ENCODE peak calls at places on chromosomes 12 and 14, in nine cellular contexts. One of them, this sample, is unnamed.

GRCh38 chr12:66638666-66639065 is 40.2 kb downstream of the GRIP1 start:
- DNase-seq in AG04450: no peak
- DNase-seq in cardiac fibroblast: no peak
- DNase-seq in kidney glomerular epithelial cell: no peak
- DNase-seq in ELR: no peak
- DNase-seq in AG08395: no peak
- DNase-seq in heart left ventricle: no peak
- DNase-seq in NCI-H524: peak; percentile 52
- DNase-seq in ureter: no peak
- DNase-seq in this sample: no peak

GRCh38 chr12:21823581-21823980 is 49.1 kb upstream of the KCNJ8 start:
- DNase-seq in ureter: no peak
- DNase-seq in NCI-H524: no peak
- DNase-seq in AG04450: no peak
- DNase-seq in AG08395: no peak
- DNase-seq in cardiac fibroblast: no peak
- DNase-seq in ELR: no peak
- DNase-seq in kidney glomerular epithelial cell: peak; percentile 44
- DNase-seq in heart left ventricle: peak; percentile 75
- DNase-seq in this sample: no peak

GRCh38 chr14:99189201-99189801 is 82.7 kb downstream of the BCL11B start:
- DNase-seq in AG04450: no peak
- DNase-seq in cardiac fibroblast: no peak
- DNase-seq in ELR: no peak
- DNase-seq in ureter: no peak
- DNase-seq in heart left ventricle: no peak
- DNase-seq in NCI-H524: no peak
- DNase-seq in kidney glomerular epithelial cell: no peak
- DNase-seq in AG08395: peak; percentile 41
- DNase-seq in this sample: peak; percentile 44

GRCh38 chr12:132449565-132450390 is 40.2 kb upstream of the FBRSL1 start:
- DNase-seq in kidney glomerular epithelial cell: no peak
- DNase-seq in NCI-H524: no peak
- DNase-seq in heart left ventricle: no peak
- DNase-seq in AG08395: no peak
- DNase-seq in AG04450: no peak
- DNase-seq in ELR: no peak
- DNase-seq in ureter: no peak
- DNase-seq in cardiac fibroblast: no peak
- DNase-seq in this sample: no peak

GRCh38 chr14:95601650-95602049 is 66.8 kb downstream of the GLRX5 start:
- DNase-seq in ureter: no peak
- DNase-seq in NCI-H524: no peak
- DNase-seq in AG04450: no peak
- DNase-seq in kidney glomerular epithelial cell: no peak
- DNase-seq in heart left ventricle: no peak
- DNase-seq in cardiac fibroblast: no peak
- DNase-seq in ELR: no peak
- DNase-seq in AG08395: no peak
- DNase-seq in this sample: no peak

GRCh38 chr12:11059041-11059440 is 3.1 kb downstream of the TAS2R46 start:
- DNase-seq in NCI-H524: no peak
- DNase-seq in AG08395: no peak
- DNase-seq in heart left ventricle: peak; percentile 60
- DNase-seq in AG04450: no peak
- DNase-seq in ELR: no peak
- DNase-seq in cardiac fibroblast: no peak
- DNase-seq in ureter: no peak
- DNase-seq in kidney glomerular epithelial cell: no peak
- DNase-seq in this sample: no peak

GRCh38 chr14:21428930-21429329 is 27.0 kb downstream of the CHD8 start:
- DNase-seq in heart left ventricle: peak; percentile 38
- DNase-seq in cardiac fibroblast: no peak
- DNase-seq in NCI-H524: peak; percentile 39
- DNase-seq in ELR: no peak
- DNase-seq in kidney glomerular epithelial cell: no peak
- DNase-seq in AG08395: no peak
- DNase-seq in AG04450: no peak
- DNase-seq in ureter: no peak
- DNase-seq in this sample: no peak

GRCh38 chr12:10098762-10099161 is at the start of gene CLEC1A:
- DNase-seq in cardiac fibroblast: no peak
- DNase-seq in AG08395: peak; percentile 31
- DNase-seq in AG04450: no peak
- DNase-seq in kidney glomerular epithelial cell: no peak
- DNase-seq in ELR: no peak
- DNase-seq in ureter: no peak
- DNase-seq in NCI-H524: no peak
- DNase-seq in heart left ventricle: peak; percentile 36
- DNase-seq in this sample: no peak

GRCh38 chr12:46131729-46132128 is 137.1 kb downstream of the SLC38A1 start:
- DNase-seq in ureter: no peak
- DNase-seq in kidney glomerular epithelial cell: no peak
- DNase-seq in AG04450: no peak
- DNase-seq in heart left ventricle: no peak
- DNase-seq in ELR: peak; percentile 32
- DNase-seq in cardiac fibroblast: peak; percentile 15
- DNase-seq in AG08395: no peak
- DNase-seq in NCI-H524: peak; percentile 24
- DNase-seq in this sample: no peak

GRCh38 chr12:26846419-26846818 is 13.4 kb upstream of the ITPR2 start:
- DNase-seq in heart left ventricle: no peak
- DNase-seq in ELR: no peak
- DNase-seq in AG04450: no peak
- DNase-seq in kidney glomerular epithelial cell: no peak
- DNase-seq in AG08395: no peak
- DNase-seq in ureter: no peak
- DNase-seq in cardiac fibroblast: no peak
- DNase-seq in NCI-H524: no peak
- DNase-seq in this sample: no peak

GRCh38 chr14:61492474-61492873 is 171.1 kb downstream of the PRKCH start:
- DNase-seq in AG04450: no peak
- DNase-seq in ureter: no peak
- DNase-seq in kidney glomerular epithelial cell: no peak
- DNase-seq in heart left ventricle: no peak
- DNase-seq in cardiac fibroblast: no peak
- DNase-seq in AG08395: no peak
- DNase-seq in NCI-H524: no peak
- DNase-seq in ELR: no peak
- DNase-seq in this sample: no peak

GRCh38 chr14:22008098-22008412 is 334.4 kb upstream of the OR4E1 start:
- DNase-seq in ureter: no peak
- DNase-seq in cardiac fibroblast: no peak
- DNase-seq in ELR: no peak
- DNase-seq in NCI-H524: no peak
- DNase-seq in kidney glomerular epithelial cell: no peak
- DNase-seq in AG04450: no peak
- DNase-seq in AG08395: no peak
- DNase-seq in heart left ventricle: no peak
- DNase-seq in this sample: no peak

GRCh38 chr14:100772607-100773165 is 46.0 kb downstream of the DLK1 start:
- DNase-seq in AG04450: no peak
- DNase-seq in cardiac fibroblast: no peak
- DNase-seq in AG08395: no peak
- DNase-seq in kidney glomerular epithelial cell: no peak
- DNase-seq in ELR: no peak
- DNase-seq in ureter: no peak
- DNase-seq in heart left ventricle: peak; percentile 3
- DNase-seq in NCI-H524: no peak
- DNase-seq in this sample: no peak

GRCh38 chr12:6534158-6534913 is at the start of gene GAPDH:
- DNase-seq in kidney glomerular epithelial cell: peak; percentile 92
- DNase-seq in ELR: peak; percentile 99
- DNase-seq in cardiac fibroblast: peak; percentile 98
- DNase-seq in AG04450: peak; percentile 91
- DNase-seq in AG08395: peak; percentile 92
- DNase-seq in ureter: peak; percentile 96
- DNase-seq in heart left ventricle: peak; percentile 95
- DNase-seq in NCI-H524: peak; percentile 95
- DNase-seq in this sample: peak; percentile 79

This sample was measured in CD4-positive, alpha-beta T cell.